ENCODE peak calls at places on chromosomes 16 and 17, in six cellular contexts. X, K, W, G, T and M are unnamed samples.

GRCh38 chr16:86029131-86029741 is 130.3 kb downstream of the IRF8 start:
- DNase-seq in X (peak), K (no peak), T (no peak), G (no peak), W (no peak), M (no peak)

GRCh38 chr17:28339431-28339830 is 3.9 kb downstream of the TNFAIP1 start:
- DNase-seq in X (no peak), G (no peak), T (no peak), K (no peak), W (no peak), M (no peak)

GRCh38 chr17:17819561-17819995 is 17.2 kb downstream of the SREBF1 start:
- DNase-seq in K (no peak), G (peak), W (no peak), X (peak), T (no peak), M (peak)

GRCh38 chr16:19294156-19294649 is 8.7 kb downstream of the CLEC19A start:
- DNase-seq in T (no peak), W (no peak), G (peak), X (no peak), K (no peak), M (no peak)

GRCh38 chr17:74746376-74746775 is 2.1 kb upstream of the NHERF1 start:
- DNase-seq in X (no peak), T (no peak), W (no peak), G (no peak), K (no peak), M (no peak)

GRCh38 chr17:75588546-75589016 is 981 bp downstream of the MYO15B start:
- DNase-seq in K (peak), X (no peak), G (peak), T (peak), W (no peak), M (no peak)

GRCh38 chr17:19333736-19334290 is 28.7 kb downstream of the B9D1 start:
- DNase-seq in G (no peak), X (no peak), W (no peak), K (no peak), T (no peak), M (no peak)

GRCh38 chr16:75114179-75114945 is 2.2 kb downstream of the LDHD start:
- DNase-seq in G (no peak), W (no peak), X (no peak), T (no peak), K (no peak), M (no peak)

GRCh38 chr16:11061629-11062270 is 117.4 kb downstream of the CLEC16A start:
- DNase-seq in W (no peak), X (no peak), G (no peak), K (no peak), T (no peak), M (no peak)

GRCh38 chr16:80557037-80557436 is 16.2 kb downstream of the DYNLRB2 start:
- DNase-seq in X (no peak), W (no peak), G (no peak), T (no peak), K (no peak), M (no peak)

GRCh38 chr16:2034695-2035430 is 8.2 kb downstream of the NHERF2 start:
- DNase-seq in K (no peak), X (no peak), T (no peak), G (no peak), W (no peak), M (no peak)

GRCh38 chr16:20910781-20911321 is 10.3 kb downstream of the LYRM1 start:
- DNase-seq in K (no peak), T (no peak), G (no peak), W (peak), X (peak), M (no peak)

GRCh38 chr17:9279911-9280310 is 258.6 kb downstream of the NTN1 start:
- DNase-seq in W (no peak), X (no peak), G (no peak), T (no peak), K (no peak), M (no peak)

GRCh38 chr17:13643196-13643595 is 41.5 kb upstream of the HS3ST3A1 start:
- DNase-seq in X (no peak), W (no peak), K (peak), G (no peak), T (no peak), M (no peak)

GRCh38 chr17:75476274-75476673 is 19.8 kb downstream of the TMEM94 start:
- DNase-seq in G (no peak), K (no peak), X (no peak), T (no peak), W (no peak), M (no peak)

GRCh38 chr16:74699666-74700065 is 996 bp downstream of the MLKL start:
- DNase-seq in K (no peak), W (no peak), T (no peak), X (no peak), G (no peak), M (no peak)

GRCh38 chr17:53719229-53719628 is 103.5 kb upstream of the KIF2B start:
- DNase-seq in T (no peak), G (no peak), W (no peak), X (no peak), K (no peak), M (no peak)